ENCODE peak calls at places on chromosomes 5 and 9, in five cellular contexts. One of them, this sample, is unnamed.
A peak's percentile ranks its signal among the peaks of the same experiment; 100 is the strongest.

GRCh38 chr9:108139900-108140299 is 650.3 kb upstream of the KLF4 start:
- DNase-seq in stimulated activated CD8-positive, alpha-beta memory T cell treated with anti-CD3 and anti-CD28 coated beads, Interleukin-4, amount 100 ng/mL, for 1 hour: no peak
- DNase-seq in Right ventricle myocardium superior: no peak
- DNase-seq in heart left ventricle: no peak
- DNase-seq in AG08396: no peak
- DNase-seq in this sample: no peak

GRCh38 chr5:78268361-78268760 is 26.1 kb downstream of the AP3B1 start:
- DNase-seq in stimulated activated CD8-positive, alpha-beta memory T cell treated with anti-CD3 and anti-CD28 coated beads, Interleukin-4, amount 100 ng/mL, for 1 hour: no peak
- DNase-seq in Right ventricle myocardium superior: no peak
- DNase-seq in heart left ventricle: no peak
- DNase-seq in AG08396: no peak
- DNase-seq in this sample: peak; percentile 45

GRCh38 chr9:81729141-81729540 is 39.8 kb upstream of the TLE1 start:
- DNase-seq in stimulated activated CD8-positive, alpha-beta memory T cell treated with anti-CD3 and anti-CD28 coated beads, Interleukin-4, amount 100 ng/mL, for 1 hour: no peak
- DNase-seq in Right ventricle myocardium superior: no peak
- DNase-seq in heart left ventricle: no peak
- DNase-seq in AG08396: no peak
- DNase-seq in this sample: no peak

GRCh38 chr5:125390316-125390715 is 643.9 kb upstream of the ZNF608 start:
- DNase-seq in stimulated activated CD8-positive, alpha-beta memory T cell treated with anti-CD3 and anti-CD28 coated beads, Interleukin-4, amount 100 ng/mL, for 1 hour: no peak
- DNase-seq in Right ventricle myocardium superior: no peak
- DNase-seq in heart left ventricle: no peak
- DNase-seq in AG08396: no peak
- DNase-seq in this sample: no peak

GRCh38 chr5:145680169-145680568 is 155.0 kb downstream of the PRELID2 start:
- DNase-seq in stimulated activated CD8-positive, alpha-beta memory T cell treated with anti-CD3 and anti-CD28 coated beads, Interleukin-4, amount 100 ng/mL, for 1 hour: no peak
- DNase-seq in Right ventricle myocardium superior: no peak
- DNase-seq in heart left ventricle: no peak
- DNase-seq in AG08396: no peak
- DNase-seq in this sample: no peak

GRCh38 chr5:16593013-16593412 is 23.8 kb downstream of the RETREG1 start:
- DNase-seq in stimulated activated CD8-positive, alpha-beta memory T cell treated with anti-CD3 and anti-CD28 coated beads, Interleukin-4, amount 100 ng/mL, for 1 hour: no peak
- DNase-seq in Right ventricle myocardium superior: no peak
- DNase-seq in heart left ventricle: no peak
- DNase-seq in AG08396: no peak
- DNase-seq in this sample: no peak

GRCh38 chr9:96655198-96655851 is at the start of gene PRXL2C:
- DNase-seq in stimulated activated CD8-positive, alpha-beta memory T cell treated with anti-CD3 and anti-CD28 coated beads, Interleukin-4, amount 100 ng/mL, for 1 hour: peak; percentile 70
- DNase-seq in Right ventricle myocardium superior: peak; percentile 93
- DNase-seq in heart left ventricle: peak; percentile 91
- DNase-seq in AG08396: peak; percentile 86
- DNase-seq in this sample: peak; percentile 67

GRCh38 chr5:22852807-22853670 is at the start of gene CDH12:
- DNase-seq in stimulated activated CD8-positive, alpha-beta memory T cell treated with anti-CD3 and anti-CD28 coated beads, Interleukin-4, amount 100 ng/mL, for 1 hour: no peak
- DNase-seq in Right ventricle myocardium superior: no peak
- DNase-seq in heart left ventricle: no peak
- DNase-seq in AG08396: no peak
- DNase-seq in this sample: peak; percentile 25

This sample was measured in NB4.